ENCODE peak calls at places on chromosome 19, in four cellular contexts. E, U, Q and X are unnamed samples.

GRCh38 chr19:53492153-53492552 is 24.6 kb downstream of the ZNF813 start:
- DNase-seq in E (no peak), U (no peak), Q (no peak), X (no peak)

GRCh38 chr19:13825489-13826475 is 30.5 kb downstream of the ZSWIM4 start:
- DNase-seq in E (no peak), U (peak; percentile 88), Q (no peak), X (peak; percentile 94)

GRCh38 chr19:55080121-55080914 is 4.6 kb downstream of the EPS8L1 start:
- DNase-seq in E (peak; percentile 35), U (peak; percentile 97), Q (no peak), X (peak; percentile 92)

GRCh38 chr19:33876619-33877018 is 79.9 kb downstream of the KCTD15 start:
- DNase-seq in E (no peak), U (no peak), Q (no peak), X (no peak)

GRCh38 chr19:57803594-57804325 is 11.0 kb downstream of the ZNF552 start:
- DNase-seq in E (peak; percentile 30), U (no peak), Q (no peak), X (peak; percentile 69)

GRCh38 chr19:19385131-19385899 is 20.2 kb upstream of the GATAD2A start:
- DNase-seq in E (peak; percentile 99), U (peak; percentile 95), Q (peak; percentile 99), X (peak; percentile 100)

GRCh38 chr19:10543420-10544241 is at the start of gene ATG4D:
- DNase-seq in E (peak; percentile 41), U (peak; percentile 99), Q (no peak), X (peak; percentile 92)

GRCh38 chr19:48629599-48630288 is 7.4 kb downstream of the DBP start:
- DNase-seq in E (no peak), U (peak; percentile 54), Q (no peak), X (peak; percentile 97)

GRCh38 chr19:16541526-16542044 is 652 bp downstream of the CHERP start:
- DNase-seq in E (no peak), U (peak; percentile 14), Q (no peak), X (no peak)

GRCh38 chr19:13794752-13795589 is at the start of gene ZSWIM4:
- DNase-seq in E (peak; percentile 98), U (peak; percentile 97), Q (peak; percentile 95), X (peak; percentile 100)

GRCh38 chr19:52535831-52536800 is 8.6 kb downstream of the ZNF808 start:
- DNase-seq in E (no peak), U (no peak), Q (peak; percentile 67), X (peak; percentile 97)

GRCh38 chr19:1122972-1123363 is 19.2 kb downstream of the GPX4 start:
- DNase-seq in E (peak; percentile 29), U (peak; percentile 99), Q (no peak), X (peak; percentile 97)

GRCh38 chr19:38877781-38878574 is at the start of gene RINL:
- DNase-seq in E (no peak), U (peak; percentile 48), Q (no peak), X (no peak)

GRCh38 chr19:38684078-38684861 is 36.8 kb downstream of the ACTN4 start:
- DNase-seq in E (no peak), U (peak; percentile 69), Q (no peak), X (no peak)

GRCh38 chr19:16756649-16757048 is 37.0 kb downstream of the NWD1 start:
- DNase-seq in E (no peak), U (no peak), Q (no peak), X (no peak)

GRCh38 chr19:40689339-40690049 is 957 bp downstream of the NUMBL start:
- DNase-seq in E (no peak), U (peak; percentile 51), Q (no peak), X (peak; percentile 32)

GRCh38 chr19:17121736-17122293 is 46.2 kb downstream of the MYO9B start:
- DNase-seq in E (no peak), U (no peak), Q (no peak), X (no peak)

GRCh38 chr19:13899912-13900584 is 5.9 kb downstream of the BRME1 start:
- DNase-seq in E (no peak), U (no peak), Q (no peak), X (no peak)

GRCh38 chr19:38429055-38429810 is 3.2 kb upstream of the RASGRP4 start:
- DNase-seq in E (no peak), U (no peak), Q (no peak), X (no peak)

GRCh38 chr19:40605201-40605971 is 4.2 kb downstream of the LTBP4 start:
- DNase-seq in E (peak; percentile 22), U (peak; percentile 63), Q (peak; percentile 48), X (peak; percentile 66)

GRCh38 chr19:12526542-12526941 is 24.7 kb downstream of the ZNF564 start:
- DNase-seq in E (no peak), U (no peak), Q (no peak), X (no peak)

GRCh38 chr19:11091343-11092153 is 2.3 kb downstream of the LDLR start:
- DNase-seq in E (peak; percentile 94), U (no peak), Q (no peak), X (no peak)

GRCh38 chr19:42111384-42111783 is 20.9 kb downstream of the POU2F2 start:
- DNase-seq in E (no peak), U (no peak), Q (no peak), X (no peak)

DNA sequence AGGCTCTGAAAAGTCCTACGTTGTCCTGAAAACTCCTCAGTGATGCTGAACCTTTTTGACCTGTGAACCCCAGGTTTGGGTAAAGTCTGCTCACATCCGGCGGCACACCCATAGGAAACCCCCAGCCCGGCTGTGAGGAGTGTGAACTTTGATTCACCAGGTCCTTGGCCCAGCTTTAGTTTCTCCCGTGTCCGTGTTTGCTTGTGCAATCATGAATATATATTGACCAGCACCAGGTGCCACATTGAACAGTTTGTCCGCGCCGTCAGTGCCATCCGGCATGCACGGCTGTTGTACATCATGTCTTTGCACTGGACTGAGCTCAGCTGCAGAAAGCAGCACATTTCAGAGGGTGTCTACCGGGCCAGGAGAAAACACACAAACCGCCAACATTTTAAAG is 45.3 kb downstream of the NFIC start:
- DNase-seq in E (peak; percentile 54), U (peak; percentile 7), Q (no peak), X (no peak)
- TF ChIP-seq CBFB in E (no peak), U (no peak), Q (no peak), X (no peak)

DNA sequence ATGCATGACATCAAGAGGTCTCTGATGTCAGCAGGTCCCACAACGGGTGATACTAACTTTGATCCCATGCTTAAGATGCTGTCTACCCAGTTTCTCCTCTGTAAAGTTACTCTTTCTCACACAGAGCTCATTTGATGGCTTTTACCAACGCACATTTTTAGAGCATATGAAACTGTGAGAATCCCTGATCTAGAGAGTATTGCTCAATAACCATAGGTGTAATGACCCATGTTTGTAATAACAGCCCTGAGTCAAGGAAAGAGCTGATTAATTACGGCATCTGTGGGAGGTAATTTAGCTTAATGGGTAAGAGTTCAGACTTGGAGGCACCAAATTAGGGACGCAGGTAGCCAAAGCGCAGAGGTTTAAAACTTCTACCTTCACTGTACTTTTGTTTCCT is 18.0 kb upstream of the IZUMO2 start:
- DNase-seq in E (no peak), U (no peak), Q (no peak), X (no peak)
- TF ChIP-seq ESRRA in E (no peak), U (no peak), Q (no peak), X (no peak)

GRCh38 chr19:30675086-30675485 is 302.9 kb downstream of the ZNF536 start:
- DNase-seq in E (peak; percentile 6), U (no peak), Q (no peak), X (no peak)
- TF ChIP-seq CBFB in E (no peak), U (no peak), Q (no peak), X (no peak)

GRCh38 chr19:35347930-35348298 is 212 bp downstream of the FFAR1 start:
- DNase-seq in E (no peak), U (no peak), Q (no peak), X (no peak)
- TF ChIP-seq ESRRA in E (no peak), U (no peak), Q (no peak), X (no peak)